ENCODE peak calls at places on chromosomes 11 and 22, in ten cellular contexts. One of them, this sample, is unnamed.

GRCh38 chr11:36361901-36362391 is 65.9 kb downstream of the PRR5L start:
- DNase-seq in kidney: peak; percentile 71
- DNase-seq in upper lobe of left lung: peak; percentile 44
- DNase-seq in psoas muscle: no peak
- DNase-seq in lower lobe of right lung: peak; percentile 52
- DNase-seq in AG10803: peak; percentile 90
- DNase-seq in NB4: no peak
- DNase-seq in CD8-positive, alpha-beta T cell: no peak
- DNase-seq in WERI-Rb-1: no peak
- DNase-seq in right atrium auricular region: peak; percentile 63
- DNase-seq in this sample: peak; percentile 84

GRCh38 chr22:41913040-41913719 is 1.7 kb downstream of the SHISA8 start:
- DNase-seq in kidney: no peak
- DNase-seq in psoas muscle: no peak
- DNase-seq in WERI-Rb-1: no peak
- DNase-seq in right atrium auricular region: no peak
- DNase-seq in NB4: no peak
- DNase-seq in CD8-positive, alpha-beta T cell: no peak
- DNase-seq in lower lobe of right lung: no peak
- DNase-seq in AG10803: no peak
- DNase-seq in upper lobe of left lung: no peak
- DNase-seq in this sample: no peak

GRCh38 chr11:32396991-32397390 is 38.3 kb downstream of the WT1 start:
- DNase-seq in right atrium auricular region: no peak
- DNase-seq in psoas muscle: no peak
- DNase-seq in kidney: no peak
- DNase-seq in AG10803: peak; percentile 62
- DNase-seq in WERI-Rb-1: no peak
- DNase-seq in lower lobe of right lung: no peak
- DNase-seq in CD8-positive, alpha-beta T cell: no peak
- DNase-seq in NB4: no peak
- DNase-seq in upper lobe of left lung: no peak
- DNase-seq in this sample: peak; percentile 71

GRCh38 chr22:48478529-48479265 is 1349.0 kb downstream of the BRD1 start:
- DNase-seq in psoas muscle: no peak
- DNase-seq in kidney: no peak
- DNase-seq in NB4: no peak
- DNase-seq in lower lobe of right lung: peak; percentile 6
- DNase-seq in AG10803: no peak
- DNase-seq in WERI-Rb-1: no peak
- DNase-seq in upper lobe of left lung: peak; percentile 5
- DNase-seq in right atrium auricular region: no peak
- DNase-seq in CD8-positive, alpha-beta T cell: no peak
- DNase-seq in this sample: no peak

GRCh38 chr11:34366522-34366921 is 8.7 kb upstream of the ABTB2 start:
- DNase-seq in upper lobe of left lung: no peak
- DNase-seq in right atrium auricular region: no peak
- DNase-seq in WERI-Rb-1: peak; percentile 48
- DNase-seq in CD8-positive, alpha-beta T cell: no peak
- DNase-seq in NB4: peak; percentile 66
- DNase-seq in psoas muscle: no peak
- DNase-seq in AG10803: peak; percentile 41
- DNase-seq in kidney: no peak
- DNase-seq in lower lobe of right lung: peak; percentile 54
- DNase-seq in this sample: peak; percentile 53

GRCh38 chr11:103433380-103433779 is 324.2 kb downstream of the DYNC2H1 start:
- DNase-seq in right atrium auricular region: no peak
- DNase-seq in upper lobe of left lung: no peak
- DNase-seq in psoas muscle: no peak
- DNase-seq in WERI-Rb-1: no peak
- DNase-seq in AG10803: peak; percentile 71
- DNase-seq in CD8-positive, alpha-beta T cell: no peak
- DNase-seq in NB4: no peak
- DNase-seq in lower lobe of right lung: no peak
- DNase-seq in kidney: no peak
- DNase-seq in this sample: peak; percentile 55

GRCh38 chr22:22099833-22100812 is 117.5 kb upstream of the TOP3B start:
- DNase-seq in kidney: no peak
- DNase-seq in upper lobe of left lung: no peak
- DNase-seq in lower lobe of right lung: no peak
- DNase-seq in right atrium auricular region: peak; percentile 36
- DNase-seq in psoas muscle: no peak
- DNase-seq in NB4: peak; percentile 50
- DNase-seq in CD8-positive, alpha-beta T cell: no peak
- DNase-seq in AG10803: no peak
- DNase-seq in WERI-Rb-1: peak; percentile 32
- DNase-seq in this sample: peak; percentile 24

GRCh38 chr11:1964348-1964747 is 17.2 kb downstream of the MRPL23 start:
- DNase-seq in upper lobe of left lung: no peak
- DNase-seq in CD8-positive, alpha-beta T cell: no peak
- DNase-seq in NB4: no peak
- DNase-seq in right atrium auricular region: no peak
- DNase-seq in kidney: no peak
- DNase-seq in lower lobe of right lung: no peak
- DNase-seq in psoas muscle: no peak
- DNase-seq in AG10803: no peak
- DNase-seq in WERI-Rb-1: no peak
- DNase-seq in this sample: no peak

GRCh38 chr11:91263698-91264097 is 960.9 kb upstream of the FAT3 start:
- DNase-seq in WERI-Rb-1: no peak
- DNase-seq in right atrium auricular region: no peak
- DNase-seq in upper lobe of left lung: no peak
- DNase-seq in psoas muscle: no peak
- DNase-seq in AG10803: no peak
- DNase-seq in CD8-positive, alpha-beta T cell: no peak
- DNase-seq in kidney: no peak
- DNase-seq in lower lobe of right lung: no peak
- DNase-seq in NB4: no peak
- DNase-seq in this sample: no peak

GRCh38 chr11:91257593-91258170 is 966.9 kb upstream of the FAT3 start:
- DNase-seq in upper lobe of left lung: no peak
- DNase-seq in AG10803: no peak
- DNase-seq in psoas muscle: no peak
- DNase-seq in lower lobe of right lung: no peak
- DNase-seq in WERI-Rb-1: no peak
- DNase-seq in NB4: no peak
- DNase-seq in kidney: no peak
- DNase-seq in CD8-positive, alpha-beta T cell: no peak
- DNase-seq in right atrium auricular region: no peak
- DNase-seq in this sample: no peak

GRCh38 chr11:91265946-91266345 is 958.7 kb upstream of the FAT3 start:
- DNase-seq in kidney: no peak
- DNase-seq in lower lobe of right lung: no peak
- DNase-seq in psoas muscle: no peak
- DNase-seq in upper lobe of left lung: no peak
- DNase-seq in NB4: no peak
- DNase-seq in AG10803: no peak
- DNase-seq in CD8-positive, alpha-beta T cell: no peak
- DNase-seq in WERI-Rb-1: no peak
- DNase-seq in right atrium auricular region: no peak
- DNase-seq in this sample: peak; percentile 4

GRCh38 chr11:91261513-91261912 is 963.1 kb upstream of the FAT3 start:
- DNase-seq in AG10803: no peak
- DNase-seq in CD8-positive, alpha-beta T cell: no peak
- DNase-seq in psoas muscle: no peak
- DNase-seq in lower lobe of right lung: no peak
- DNase-seq in right atrium auricular region: no peak
- DNase-seq in upper lobe of left lung: no peak
- DNase-seq in kidney: no peak
- DNase-seq in NB4: peak; percentile 24
- DNase-seq in WERI-Rb-1: no peak
- DNase-seq in this sample: no peak
- TF ChIP-seq CTCF in AG10803: no peak
- TF ChIP-seq CTCF in CD8-positive, alpha-beta T cell: no peak
- TF ChIP-seq CTCF in psoas muscle: no peak
- TF ChIP-seq CTCF in lower lobe of right lung: no peak
- TF ChIP-seq CTCF in right atrium auricular region: no peak
- TF ChIP-seq CTCF in upper lobe of left lung: no peak
- TF ChIP-seq CTCF in kidney: no peak
- TF ChIP-seq CTCF in NB4: peak; percentile 39
- TF ChIP-seq CTCF in WERI-Rb-1: no peak
- TF ChIP-seq CTCF in this sample: no peak

DNA sequence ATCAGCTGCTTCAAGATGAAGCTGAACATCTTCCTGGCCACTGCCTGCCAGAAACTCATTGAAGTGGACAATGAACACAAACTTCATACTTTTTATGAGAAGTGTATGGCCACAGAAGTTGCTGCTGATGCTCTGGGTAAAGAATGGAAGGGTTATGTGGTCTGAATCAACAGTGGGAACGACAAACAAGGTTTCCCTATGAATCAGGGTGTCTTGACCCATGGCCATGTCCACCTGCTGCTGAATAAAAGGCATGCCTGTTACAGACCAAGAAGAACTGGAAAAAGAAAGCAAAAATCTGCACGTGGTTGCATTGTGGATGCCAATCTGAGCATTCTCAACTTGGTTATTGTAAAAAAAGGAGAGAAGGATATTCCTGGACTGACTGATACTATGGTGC is 22.2 kb upstream of the BIRC3 start:
- DNase-seq in AG10803: no peak
- DNase-seq in CD8-positive, alpha-beta T cell: no peak
- DNase-seq in right atrium auricular region: no peak
- DNase-seq in NB4: no peak
- DNase-seq in psoas muscle: no peak
- DNase-seq in WERI-Rb-1: no peak
- DNase-seq in upper lobe of left lung: no peak
- DNase-seq in lower lobe of right lung: no peak
- DNase-seq in kidney: no peak
- DNase-seq in this sample: no peak
- H3K4me3 ChIP-seq in AG10803: no peak overlapping the region
- H3K4me3 ChIP-seq in CD8-positive, alpha-beta T cell: no peak overlapping the region
- H3K4me3 ChIP-seq in right atrium auricular region: no peak overlapping the region
- H3K4me3 ChIP-seq in NB4: no peak overlapping the region
- H3K4me3 ChIP-seq in psoas muscle: no peak overlapping the region
- H3K4me3 ChIP-seq in WERI-Rb-1: no peak overlapping the region
- H3K4me3 ChIP-seq in upper lobe of left lung: no peak overlapping the region
- H3K4me3 ChIP-seq in lower lobe of right lung: no peak overlapping the region
- H3K4me3 ChIP-seq in kidney: no peak overlapping the region
- H3K4me3 ChIP-seq in this sample: no peak overlapping the region

DNA sequence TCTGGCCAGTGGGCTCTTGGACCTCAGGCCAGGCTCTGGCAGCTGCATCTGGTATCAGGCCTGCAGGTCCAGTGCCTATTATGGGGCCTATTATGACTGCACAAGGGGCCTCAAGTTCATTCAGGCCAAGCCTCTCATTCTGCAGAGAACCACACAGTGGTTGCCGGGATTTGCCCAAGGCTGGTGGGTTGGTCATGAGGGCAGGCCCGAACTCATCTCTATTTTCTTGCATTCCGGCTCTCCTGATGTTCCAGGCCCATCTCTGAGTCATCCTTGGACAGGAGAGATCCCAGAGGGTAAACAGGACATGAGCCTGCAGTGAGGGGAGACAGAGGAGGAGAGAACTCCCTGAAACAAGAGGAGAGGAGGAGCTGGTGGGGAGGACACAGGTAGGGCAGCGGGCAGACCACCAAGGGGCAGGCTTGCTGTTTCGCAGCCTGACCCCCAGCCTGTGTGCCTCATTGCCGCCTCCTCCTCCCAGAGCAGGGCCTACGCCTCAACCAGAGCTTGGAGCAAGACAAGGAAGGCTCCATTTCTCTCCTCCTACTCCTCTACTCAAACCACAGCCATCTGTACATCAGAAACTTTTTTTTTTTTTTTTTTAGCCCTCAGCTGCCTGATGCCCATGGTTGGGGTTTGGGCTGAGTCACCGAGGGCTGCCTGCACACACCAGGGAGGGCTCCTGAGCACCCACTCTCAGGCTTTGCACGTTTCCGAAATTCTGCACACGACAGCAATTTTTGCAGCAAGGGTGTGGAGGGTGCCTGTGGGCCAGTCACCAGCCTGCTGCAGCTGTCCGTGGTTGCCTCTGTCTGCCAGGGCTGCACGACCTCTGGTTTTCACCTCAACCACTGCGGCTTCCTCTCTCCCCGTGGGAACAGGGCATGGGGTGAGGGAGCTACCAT is 12.7 kb upstream of the TREH start:
- DNase-seq in kidney: no peak
- DNase-seq in WERI-Rb-1: no peak
- DNase-seq in CD8-positive, alpha-beta T cell: peak; percentile 37
- DNase-seq in upper lobe of left lung: peak; percentile 36
- DNase-seq in psoas muscle: no peak
- DNase-seq in right atrium auricular region: no peak
- DNase-seq in NB4: peak; percentile 88
- DNase-seq in AG10803: peak; percentile 43
- DNase-seq in lower lobe of right lung: no peak
- DNase-seq in this sample: peak; percentile 32
- TF ChIP-seq CTCF in kidney: no peak
- TF ChIP-seq CTCF in WERI-Rb-1: no peak
- TF ChIP-seq CTCF in CD8-positive, alpha-beta T cell: no peak
- TF ChIP-seq CTCF in upper lobe of left lung: no peak
- TF ChIP-seq CTCF in psoas muscle: no peak
- TF ChIP-seq CTCF in right atrium auricular region: no peak
- TF ChIP-seq CTCF in NB4: no peak
- TF ChIP-seq CTCF in AG10803: no peak
- TF ChIP-seq CTCF in lower lobe of right lung: no peak
- TF ChIP-seq CTCF in this sample: no peak

GRCh38 chr22:40633036-40633435 is 3.5 kb downstream of the MRTFA start:
- DNase-seq in right atrium auricular region: no peak
- DNase-seq in WERI-Rb-1: no peak
- DNase-seq in AG10803: no peak
- DNase-seq in lower lobe of right lung: no peak
- DNase-seq in kidney: no peak
- DNase-seq in psoas muscle: no peak
- DNase-seq in upper lobe of left lung: no peak
- DNase-seq in CD8-positive, alpha-beta T cell: no peak
- DNase-seq in NB4: no peak
- DNase-seq in this sample: no peak

GRCh38 chr22:40636380-40637180 is at the start of gene MRTFA:
- DNase-seq in right atrium auricular region: peak; percentile 100
- DNase-seq in psoas muscle: peak; percentile 100
- DNase-seq in kidney: peak; percentile 100
- DNase-seq in CD8-positive, alpha-beta T cell: peak; percentile 98
- DNase-seq in upper lobe of left lung: peak; percentile 100
- DNase-seq in lower lobe of right lung: peak; percentile 100
- DNase-seq in NB4: peak; percentile 100
- DNase-seq in AG10803: peak; percentile 100
- DNase-seq in WERI-Rb-1: peak; percentile 100
- DNase-seq in this sample: peak; percentile 100

GRCh38 chr22:40635940-40636379 is 559 bp downstream of the MRTFA start:
- DNase-seq in NB4: no peak
- DNase-seq in kidney: no peak
- DNase-seq in right atrium auricular region: peak; percentile 57
- DNase-seq in AG10803: no peak
- DNase-seq in lower lobe of right lung: peak; percentile 50
- DNase-seq in psoas muscle: no peak
- DNase-seq in upper lobe of left lung: peak; percentile 31
- DNase-seq in WERI-Rb-1: no peak
- DNase-seq in CD8-positive, alpha-beta T cell: no peak
- DNase-seq in this sample: no peak

GRCh38 chr22:40635008-40635939 is 1.2 kb downstream of the MRTFA start:
- DNase-seq in kidney: no peak
- DNase-seq in CD8-positive, alpha-beta T cell: no peak
- DNase-seq in right atrium auricular region: peak; percentile 63
- DNase-seq in WERI-Rb-1: no peak
- DNase-seq in AG10803: peak; percentile 50
- DNase-seq in psoas muscle: peak; percentile 51
- DNase-seq in lower lobe of right lung: no peak
- DNase-seq in upper lobe of left lung: no peak
- DNase-seq in NB4: no peak
- DNase-seq in this sample: peak; percentile 52

DNA sequence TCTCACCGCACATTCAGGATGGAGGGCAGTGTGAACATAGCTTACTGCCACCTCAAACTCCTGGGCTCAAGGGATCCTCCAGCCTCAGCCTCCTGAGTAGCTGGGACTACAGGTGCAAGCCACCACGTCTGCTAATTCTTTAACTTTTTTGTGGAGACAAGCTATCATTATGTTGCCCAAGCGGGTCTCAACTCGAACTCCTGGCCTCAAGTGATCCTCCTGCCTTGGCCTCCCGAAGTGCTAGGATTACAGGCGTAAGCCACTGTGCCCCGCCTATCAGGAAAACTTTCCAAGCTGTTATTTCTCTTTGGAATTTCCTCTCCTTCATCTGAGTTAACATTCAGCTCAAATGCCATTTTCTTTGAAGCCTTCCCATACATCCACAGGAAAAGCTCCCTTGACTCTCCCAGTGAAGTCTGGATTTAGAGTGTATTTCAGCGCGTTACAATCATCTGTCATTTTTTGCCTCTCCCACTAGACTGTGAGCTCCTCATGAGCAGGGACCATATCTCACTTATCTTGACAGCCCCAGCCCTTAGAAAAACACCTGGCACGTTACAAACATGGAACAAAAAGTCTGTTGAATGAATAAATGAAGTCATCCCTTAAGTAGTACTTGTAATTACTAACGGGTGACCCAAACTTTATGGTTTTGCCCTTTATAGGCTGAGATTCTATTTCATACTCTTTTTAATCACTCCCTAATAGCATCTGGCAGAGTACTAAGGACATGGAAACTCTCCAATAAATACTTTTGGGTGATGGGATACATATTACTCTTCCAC is 2.2 kb downstream of the MRTFA start:
- DNase-seq in kidney: no peak
- DNase-seq in WERI-Rb-1: no peak
- DNase-seq in NB4: no peak
- DNase-seq in upper lobe of left lung: no peak
- DNase-seq in lower lobe of right lung: no peak
- DNase-seq in psoas muscle: no peak
- DNase-seq in CD8-positive, alpha-beta T cell: no peak
- DNase-seq in AG10803: peak; percentile 15
- DNase-seq in right atrium auricular region: peak; percentile 36
- DNase-seq in this sample: no peak
- H3K4me3 ChIP-seq in kidney: peak overlapping the region; percentile 90
- H3K4me3 ChIP-seq in WERI-Rb-1: no peak overlapping the region
- H3K4me3 ChIP-seq in NB4: no peak overlapping the region
- H3K4me3 ChIP-seq in upper lobe of left lung: no peak overlapping the region
- H3K4me3 ChIP-seq in lower lobe of right lung: peak overlapping the region; percentile 80
- H3K4me3 ChIP-seq in psoas muscle: peak overlapping the region; percentile 93
- H3K4me3 ChIP-seq in CD8-positive, alpha-beta T cell: no peak overlapping the region
- H3K4me3 ChIP-seq in AG10803: peak overlapping the region; percentile 93
- H3K4me3 ChIP-seq in right atrium auricular region: peak overlapping the region; percentile 93
- H3K4me3 ChIP-seq in this sample: peak overlapping the region; percentile 74